ENCODE peak calls at places on chromosomes 6 and 20, in five cellular contexts. L is vagina, O is Peyer's patch, M is IMR-90, H is endothelial cell of umbilical vein. F is an unnamed sample.

GRCh38 chr6:160030103-160030502 is 61.2 kb downstream of the IGF2R start:
- DNase-seq in L (no peak), O (peak; percentile 19), M (peak; percentile 97), H (peak; percentile 33), F (peak; percentile 90)

GRCh38 chr6:108767418-108768175 is 80.6 kb upstream of the ARMC2 start:
- DNase-seq in L (no peak), O (no peak), M (no peak), H (no peak), F (no peak)

GRCh38 chr6:107235521-107235920 is 120.2 kb upstream of the BEND3 start:
- DNase-seq in L (no peak), O (no peak), M (no peak), H (peak; percentile 61), F (no peak)

GRCh38 chr20:47466193-47466592 is 35.5 kb upstream of the NCOA3 start:
- DNase-seq in L (no peak), O (no peak), M (no peak), H (no peak), F (no peak)

GRCh38 chr20:8209061-8209460 is 77.0 kb downstream of the PLCB1 start:
- DNase-seq in L (no peak), O (no peak), M (no peak), H (peak; percentile 14), F (no peak)

GRCh38 chr6:166757226-166758135 is 130.4 kb upstream of the RPS6KA2 start:
- DNase-seq in L (no peak), O (no peak), M (peak; percentile 59), H (no peak), F (no peak)

GRCh38 chr20:32139947-32140346 is 30.4 kb downstream of the TM9SF4 start:
- DNase-seq in L (no peak), O (no peak), M (no peak), H (no peak), F (no peak)

GRCh38 chr6:113994934-113995342 is 24.0 kb upstream of the HDAC2 start:
- DNase-seq in L (no peak), O (no peak), M (peak; percentile 93), H (peak; percentile 91), F (no peak)

GRCh38 chr20:12838261-12838866 is 170.4 kb upstream of the SPTLC3 start:
- DNase-seq in L (no peak), O (no peak), M (no peak), H (no peak), F (no peak)

GRCh38 chr6:52503853-52504777 is 72.7 kb downstream of the TRAM2 start:
- DNase-seq in L (no peak), O (no peak), M (peak; percentile 72), H (peak; percentile 49), F (peak; percentile 90)

GRCh38 chr6:143123081-143123480 is 62.4 kb downstream of the AIG1 start:
- DNase-seq in L (no peak), O (no peak), M (no peak), H (no peak), F (no peak)

GRCh38 chr20:46928580-46929132 is 34.0 kb downstream of the EYA2 start:
- DNase-seq in L (no peak), O (no peak), M (peak; percentile 58), H (no peak), F (no peak)

GRCh38 chr6:75796723-75797122 is 47.7 kb downstream of the MYO6 start:
- DNase-seq in L (no peak), O (no peak), M (no peak), H (no peak), F (no peak)

GRCh38 chr20:49318430-49319203 is 40.8 kb upstream of the ZNFX1 start:
- DNase-seq in L (no peak), O (no peak), M (no peak), H (no peak), F (no peak)

GRCh38 chr6:31180500-31180899 is 10.0 kb upstream of the POU5F1 start:
- DNase-seq in L (no peak), O (peak; percentile 63), M (no peak), H (peak; percentile 89), F (peak; percentile 77)

GRCh38 chr6:34063641-34064040 is 82.2 kb downstream of the GRM4 start:
- DNase-seq in L (no peak), O (no peak), M (no peak), H (no peak), F (no peak)

GRCh38 chr6:20213271-20213798 is 1.1 kb upstream of the MBOAT1 start:
- DNase-seq in L (no peak), O (peak; percentile 51), M (no peak), H (no peak), F (no peak)

GRCh38 chr20:22717466-22717865 is 133.1 kb upstream of the FOXA2 start:
- DNase-seq in L (no peak), O (no peak), M (no peak), H (peak; percentile 79), F (no peak)

GRCh38 chr6:43393597-43393996 is 24.1 kb upstream of the ZNF318 start:
- DNase-seq in L (no peak), O (no peak), M (no peak), H (no peak), F (no peak)

GRCh38 chr6:1872649-1873131 is 263.0 kb downstream of the FOXC1 start:
- DNase-seq in L (no peak), O (no peak), M (peak; percentile 79), H (no peak), F (no peak)

GRCh38 chr20:61162506-61162905 is 89.6 kb upstream of the CDH4 start:
- DNase-seq in L (no peak), O (no peak), M (no peak), H (no peak), F (no peak)

GRCh38 chr6:24872769-24873168 is 63.0 kb downstream of the RIPOR2 start:
- DNase-seq in L (no peak), O (no peak), M (no peak), H (no peak), F (no peak)

GRCh38 chr6:37784585-37784967 is 35.0 kb upstream of the ZFAND3 start:
- DNase-seq in L (no peak), O (no peak), M (no peak), H (no peak), F (no peak)

GRCh38 chr6:105034470-105034869 is 77.6 kb downstream of the LIN28B start:
- DNase-seq in L (no peak), O (no peak), M (no peak), H (no peak), F (no peak)

GRCh38 chr6:25968769-25969168 is 6.2 kb downstream of the TRIM38 start:
- DNase-seq in L (no peak), O (no peak), M (peak; percentile 17), H (no peak), F (no peak)

GRCh38 chr20:41159547-41159946 is 22.2 kb downstream of the PLCG1 start:
- DNase-seq in L (no peak), O (no peak), M (no peak), H (no peak), F (no peak)

GRCh38 chr6:88728756-88729155 is 234.7 kb downstream of the RNGTT start:
- DNase-seq in L (no peak), O (no peak), M (no peak), H (no peak), F (no peak)

GRCh38 chr6:15663057-15663638 is 320 bp upstream of the DTNBP1 start:
- DNase-seq in L (no peak), O (no peak), M (peak; percentile 57), H (peak; percentile 79), F (no peak)

GRCh38 chr20:44065401-44066340 is 121.3 kb downstream of the JPH2 start:
- DNase-seq in L (peak; percentile 91), O (no peak), M (no peak), H (no peak), F (no peak)

GRCh38 chr6:117072781-117073180 is 192.6 kb upstream of the VGLL2 start:
- DNase-seq in L (no peak), O (no peak), M (no peak), H (no peak), F (no peak)

GRCh38 chr6:108574457-108575149 is 13.9 kb downstream of the FOXO3 start:
- DNase-seq in L (no peak), O (no peak), M (no peak), H (no peak), F (no peak)

GRCh38 chr6:79149884-79150283 is 71.8 kb upstream of the PHIP start:
- DNase-seq in L (no peak), O (no peak), M (no peak), H (no peak), F (no peak)
- H3K4me1 ChIP-seq in L (no peaks in the 10 kb centered on the region), O (no peaks in the 10 kb centered on the region), M (no peaks in the 10 kb centered on the region), H (no peaks in the 10 kb centered on the region), F (peaks cover 6% of the 10 kb centered on the region)

DNA sequence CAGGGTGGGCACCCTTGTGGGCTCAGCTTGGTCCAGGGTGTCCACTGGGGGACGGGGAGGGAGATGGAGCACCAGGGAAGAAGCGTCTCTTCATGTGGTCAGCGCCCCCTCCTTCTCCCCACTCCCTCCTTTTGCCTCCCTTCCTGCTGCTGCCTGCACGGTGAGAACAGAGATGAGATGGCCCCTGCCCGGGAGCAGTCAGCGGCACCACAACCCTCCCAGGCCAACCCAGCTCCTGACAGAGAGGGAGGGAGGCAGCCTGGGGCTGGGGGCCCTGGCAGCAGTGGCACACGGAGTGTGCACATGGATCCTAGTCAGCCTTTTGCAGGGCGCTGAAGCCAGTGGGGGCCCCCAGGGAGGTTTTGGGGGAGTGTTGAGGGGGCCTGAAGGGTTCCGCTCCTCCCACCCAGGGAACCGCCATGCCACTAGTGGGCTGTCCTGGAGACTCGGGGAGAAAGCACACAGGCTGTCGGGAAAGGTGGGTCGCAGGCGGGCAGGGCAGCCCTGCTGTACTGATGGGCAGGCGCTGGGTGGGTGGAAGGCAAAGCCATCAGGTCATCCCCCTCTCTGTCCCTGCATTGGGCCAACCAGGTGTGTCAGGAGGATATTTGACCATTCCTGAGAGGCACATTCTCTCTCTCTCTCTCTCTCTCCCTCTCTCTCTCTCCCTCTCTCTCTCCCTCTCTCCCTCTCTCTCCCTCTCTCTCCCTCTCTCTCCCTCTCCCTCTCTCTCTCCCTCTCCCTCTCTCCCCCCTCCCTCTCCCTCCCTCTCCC is 94.3 kb upstream of the BHLHE23 start:
- DNase-seq in L (no peak), O (no peak), M (no peak), H (no peak), F (peak; percentile 7)
- H3K4me3 ChIP-seq in L (no peak overlapping the region), O (no peak overlapping the region), M (no peak overlapping the region), H (no peak overlapping the region), F (no peak overlapping the region)

DNA sequence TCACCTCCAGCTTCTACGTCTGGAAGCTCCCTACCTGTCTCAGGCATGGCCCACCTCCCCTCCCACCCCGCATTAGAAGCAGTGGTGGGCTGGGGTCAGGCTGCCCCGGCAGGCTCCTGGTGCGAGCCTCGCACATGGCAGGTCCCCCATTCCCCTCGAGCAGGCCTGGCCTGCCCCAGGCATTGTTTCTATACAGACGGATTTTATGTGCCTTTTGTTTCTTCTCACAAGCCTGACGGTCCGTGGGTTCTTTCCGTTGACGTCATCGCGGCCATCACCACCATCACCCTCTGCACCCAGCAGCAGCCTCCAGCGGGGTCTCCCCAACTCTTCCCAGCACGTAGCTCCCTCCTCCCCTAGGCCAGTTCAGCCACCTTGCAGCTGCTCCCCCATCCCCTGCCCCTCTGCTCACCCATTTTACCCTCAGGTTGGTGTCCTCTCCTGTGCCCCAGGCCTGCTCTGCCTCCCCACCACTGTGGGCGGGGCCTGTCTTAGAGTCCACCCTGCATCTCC is 4.6 kb downstream of the CST7 start:
- DNase-seq in L (peak; percentile 91), O (no peak), M (no peak), H (no peak), F (no peak)
- H3K27ac ChIP-seq in L (no peak overlapping the region), O (no peak overlapping the region), M (no peak overlapping the region), H (no peak overlapping the region), F (no peak overlapping the region)

DNA sequence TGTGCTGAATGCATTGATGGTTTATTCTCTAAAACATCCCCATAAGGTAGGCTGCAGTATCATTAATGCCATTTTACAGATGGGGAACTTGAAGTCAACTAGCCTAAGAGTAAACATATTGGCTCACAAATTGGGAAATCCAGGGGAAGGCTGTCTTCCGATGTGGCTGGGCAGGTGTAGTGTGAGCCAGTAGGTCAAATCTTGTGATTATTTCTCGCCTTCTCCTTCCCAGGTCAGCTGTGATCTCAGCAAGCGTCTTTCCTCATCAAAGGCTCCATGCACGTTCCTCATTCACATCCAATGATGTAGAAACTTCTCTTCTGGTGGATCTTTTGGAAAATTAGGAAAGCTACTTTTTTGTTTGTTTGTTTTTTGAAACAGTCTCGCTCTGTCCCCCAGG is 94.1 kb upstream of the SHLD1 start:
- DNase-seq in L (no peak), O (no peak), M (no peak), H (no peak), F (no peak)
- H3K4me1 ChIP-seq in L (peaks cover 31% of the 10 kb centered on the region), O (no peaks in the 10 kb centered on the region), M (peaks cover 30% of the 10 kb centered on the region), H (peaks cover 29% of the 10 kb centered on the region), F (peaks cover 37% of the 10 kb centered on the region)